ENCODE peak calls at places on chromosomes 11 and 22, in five cellular contexts. E, J, A, V and S are unnamed samples.
A peak's percentile ranks its signal among the peaks of the same experiment; 100 is the strongest.

GRCh38 chr11:61918251-61919112 is 1.1 kb upstream of the RAB3IL1 start:
- DNase-seq in E (no peak), J (no peak), A (no peak), V (no peak), S (no peak)

GRCh38 chr22:22882033-22882717 is 5.4 kb upstream of the IGLL5 start:
- DNase-seq in E (no peak), J (peak; percentile 11), A (no peak), V (no peak), S (no peak)

GRCh38 chr11:71936825-71937224 is 8.0 kb downstream of the RNF121 start:
- DNase-seq in E (no peak), J (no peak), A (no peak), V (no peak), S (no peak)

GRCh38 chr22:26484360-26484706 is 656 bp downstream of the SRRD start:
- DNase-seq in E (no peak), J (no peak), A (no peak), V (no peak), S (no peak)

GRCh38 chr11:2076441-2076840 is 62.7 kb downstream of the IGF2 start:
- DNase-seq in E (no peak), J (no peak), A (no peak), V (no peak), S (no peak)

GRCh38 chr22:32325416-32325801 is 32.3 kb upstream of the RFPL3 start:
- DNase-seq in E (no peak), J (no peak), A (no peak), V (no peak), S (no peak)

GRCh38 chr11:122731500-122731913 is 76.0 kb downstream of the UBASH3B start:
- DNase-seq in E (no peak), J (peak; percentile 89), A (no peak), V (no peak), S (no peak)

GRCh38 chr11:114011443-114011842 is 36.5 kb downstream of the HTR3A start:
- DNase-seq in E (no peak), J (no peak), A (no peak), V (no peak), S (no peak)

GRCh38 chr22:29348956-29349355 is 33.5 kb upstream of the RASL10A start:
- DNase-seq in E (no peak), J (no peak), A (no peak), V (no peak), S (no peak)

GRCh38 chr22:32207971-32208480 is 3.2 kb upstream of the RFPL2 start:
- DNase-seq in E (no peak), J (no peak), A (no peak), V (no peak), S (no peak)

GRCh38 chr11:128021304-128022006 is 565.9 kb downstream of the ETS1 start:
- DNase-seq in E (no peak), J (peak; percentile 40), A (no peak), V (peak; percentile 8), S (no peak)

GRCh38 chr22:19756288-19757128 is 4.1 kb upstream of the TBX1 start:
- DNase-seq in E (peak; percentile 74), J (peak; percentile 27), A (no peak), V (peak; percentile 47), S (no peak)